ENCODE peak calls at places on chromosomes 13 and 19, in five cellular contexts. U, J, R, N and O are unnamed samples.

GRCh38 chr13:26614721-26615120 is 57.2 kb downstream of the WASF3 start:
- DNase-seq in R (no peak), N (no peak), J (no peak), U (no peak), O (no peak)

GRCh38 chr13:40200273-40200978 is 466.0 kb downstream of the FOXO1 start:
- DNase-seq in U (no peak), R (no peak), N (no peak), J (no peak), O (no peak)

GRCh38 chr13:79548886-79549285 is 67.9 kb downstream of the NDFIP2 start:
- DNase-seq in J (peak), U (no peak), N (no peak), R (no peak), O (peak)

GRCh38 chr19:41597600-41598041 is 21.7 kb downstream of the CEACAM21 start:
- DNase-seq in J (peak), N (no peak), R (peak), U (peak), O (peak)

GRCh38 chr13:31200636-31200970 is 828 bp downstream of the B3GLCT start:
- DNase-seq in N (no peak), J (no peak), R (peak), U (peak), O (peak)

GRCh38 chr13:26531751-26532150 is 25.7 kb upstream of the WASF3 start:
- DNase-seq in U (no peak), R (no peak), J (no peak), N (no peak), O (no peak)

GRCh38 chr13:98847780-98848179 is 95.3 kb upstream of the SLC15A1 start:
- DNase-seq in N (no peak), U (no peak), J (no peak), R (peak), O (no peak)

GRCh38 chr13:53782400-53783030 is 753.9 kb downstream of the OLFM4 start:
- DNase-seq in R (peak), U (peak), J (peak), N (no peak), O (peak)

GRCh38 chr13:110208116-110208515 is 98.8 kb downstream of the COL4A1 start:
- DNase-seq in U (no peak), N (no peak), J (no peak), R (no peak), O (no peak)

GRCh38 chr13:113852536-113853517 is 11.0 kb downstream of the GAS6 start:
- DNase-seq in J (no peak), N (no peak), R (peak), U (no peak), O (no peak)

GRCh38 chr19:4025317-4025716 is 17.8 kb downstream of the PIAS4 start:
- DNase-seq in N (no peak), U (no peak), R (no peak), J (no peak), O (no peak)

GRCh38 chr13:41465215-41465907 is 8.0 kb downstream of the RGCC start:
- DNase-seq in J (peak), U (no peak), R (no peak), N (no peak), O (peak)

GRCh38 chr13:41461527-41462124 is 4.3 kb downstream of the RGCC start:
- DNase-seq in R (no peak), N (no peak), J (no peak), U (no peak), O (no peak)

GRCh38 chr13:41465965-41466364 is 8.6 kb downstream of the RGCC start:
- DNase-seq in J (no peak), U (no peak), N (no peak), R (no peak), O (no peak)

GRCh38 chr13:41462427-41462826 is 5.1 kb downstream of the RGCC start:
- DNase-seq in N (no peak), U (no peak), R (no peak), J (no peak), O (no peak)

DNA sequence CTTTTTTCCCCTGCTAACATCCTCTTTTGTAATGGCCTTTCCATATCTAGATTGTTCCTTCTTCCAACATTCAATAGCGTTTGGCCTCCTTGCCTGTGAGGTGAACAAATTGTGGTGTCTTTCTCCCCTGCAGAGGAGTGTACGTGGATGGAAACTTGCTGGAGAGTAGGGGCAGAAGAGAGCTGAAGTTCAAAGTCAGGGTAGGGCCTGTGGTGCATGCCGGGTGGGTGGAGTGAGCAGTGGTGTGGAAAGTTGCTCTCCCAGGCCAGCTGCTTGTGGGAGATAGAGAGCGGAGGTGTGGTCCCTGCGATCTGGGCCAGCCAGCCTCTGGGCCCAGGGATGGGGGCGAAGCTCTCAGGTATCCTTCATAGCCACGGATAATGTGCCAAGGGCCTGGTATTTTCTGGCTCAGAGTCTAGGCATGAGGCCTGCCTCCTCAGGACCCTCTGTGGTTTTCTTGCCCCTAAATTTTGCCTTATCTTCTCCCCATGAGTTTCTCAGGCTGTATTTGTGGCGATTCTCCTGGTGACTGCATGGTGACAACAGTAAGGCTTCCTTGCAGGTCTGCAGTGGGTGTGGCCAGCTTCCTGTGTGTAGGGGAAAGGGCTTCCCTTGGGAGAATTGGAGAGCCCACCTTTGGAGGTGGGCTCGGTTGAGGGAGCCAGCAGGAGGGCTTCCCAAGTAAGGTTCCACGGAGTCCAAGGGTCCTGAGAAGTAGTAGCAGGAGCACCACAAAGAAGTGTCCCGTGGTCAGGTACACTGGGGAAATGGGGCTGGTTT is 6.7 kb downstream of the RGCC start:
- DNase-seq in R (no peak), J (no peak), N (no peak), U (no peak), O (no peak)
- H2AFZ ChIP-seq in R (no peak), J (no peak), N (no peak), U (no peak), O (no peak)

DNA sequence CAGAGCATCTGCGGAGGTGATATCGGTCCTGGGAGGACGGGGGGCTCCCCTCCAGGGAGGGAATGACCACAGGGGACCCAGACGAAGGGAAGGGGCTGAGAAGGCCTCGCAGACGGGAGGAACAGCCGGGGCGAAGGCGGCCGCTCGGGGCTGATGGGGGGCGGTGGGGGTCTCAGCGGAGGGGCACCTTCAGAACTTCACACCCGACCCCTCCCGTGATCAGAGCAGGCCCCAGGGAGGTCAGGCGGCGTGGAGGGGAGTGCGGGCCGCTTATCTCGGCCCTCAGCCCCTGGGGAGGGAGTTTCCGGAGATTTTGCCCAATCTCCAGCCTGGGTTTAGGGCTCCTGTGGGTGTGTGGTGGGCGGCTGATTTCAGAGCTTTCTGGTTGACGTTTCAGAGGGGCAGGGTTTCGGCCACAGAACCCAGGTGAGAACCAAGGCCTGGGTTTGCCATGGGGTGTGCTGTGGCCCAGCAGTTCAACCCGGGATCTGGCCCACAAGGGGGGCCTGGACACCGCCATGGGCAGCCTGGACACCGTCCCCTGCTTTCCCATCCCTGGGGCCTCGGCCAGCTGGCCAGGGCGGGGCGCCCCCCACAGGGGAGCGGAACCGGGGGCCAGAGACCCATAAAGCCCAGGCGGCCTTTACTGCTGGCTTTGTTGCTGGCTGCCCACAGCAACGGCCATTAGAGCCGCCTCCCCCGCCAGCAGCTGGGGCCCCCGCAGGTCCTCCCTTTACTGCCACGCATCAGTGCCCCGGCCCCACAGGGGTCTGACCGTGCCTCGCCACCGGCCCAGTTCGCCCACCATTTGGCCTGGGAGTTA is 29.0 kb downstream of the ARID3A start:
- DNase-seq in J (no peak), N (no peak), R (no peak), U (no peak), O (peak)
- H2BK15ac ChIP-seq in J (no peak), N (peak), R (no peak), U (peak), O (peak)

DNA sequence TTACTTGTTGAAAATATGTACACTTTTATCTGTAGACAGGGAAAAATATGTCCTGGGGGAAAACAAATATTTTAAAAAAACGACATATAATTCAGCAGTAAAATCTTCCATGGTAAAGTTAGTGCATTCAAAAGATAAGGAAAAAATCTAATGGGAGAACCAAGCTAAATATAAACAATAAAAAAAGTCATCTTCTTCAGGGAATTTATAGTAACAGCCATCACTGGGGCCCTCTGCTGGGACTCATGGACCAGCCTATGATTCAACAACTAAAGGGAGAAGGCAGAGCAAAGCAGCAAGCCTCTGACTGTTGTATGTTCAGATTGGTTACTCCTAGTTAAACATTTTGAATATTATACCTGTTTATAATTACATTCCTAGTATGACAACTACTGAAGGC is 93.0 kb downstream of the ITGBL1 start:
- DNase-seq in J (peak), R (no peak), N (no peak), U (no peak), O (no peak)
- H2AFZ ChIP-seq in J (no peak), R (no peak), N (no peak), U (no peak), O (no peak)

GRCh38 chr19:40141546-40141945 is 49.7 kb upstream of the MAP3K10 start:
- DNase-seq in N (no peak), J (no peak), R (no peak), U (no peak), O (no peak)

GRCh38 chr19:40139533-40140287 is 49.0 kb upstream of the ZNF780A start:
- DNase-seq in R (no peak), J (peak), N (no peak), U (peak), O (peak)

GRCh38 chr19:40133491-40133890 is 42.7 kb upstream of the ZNF780A start:
- DNase-seq in N (no peak), R (no peak), J (no peak), U (no peak), O (no peak)

GRCh38 chr19:40134866-40135265 is 44.1 kb upstream of the ZNF780A start:
- DNase-seq in J (no peak), N (no peak), R (no peak), U (no peak), O (no peak)

DNA sequence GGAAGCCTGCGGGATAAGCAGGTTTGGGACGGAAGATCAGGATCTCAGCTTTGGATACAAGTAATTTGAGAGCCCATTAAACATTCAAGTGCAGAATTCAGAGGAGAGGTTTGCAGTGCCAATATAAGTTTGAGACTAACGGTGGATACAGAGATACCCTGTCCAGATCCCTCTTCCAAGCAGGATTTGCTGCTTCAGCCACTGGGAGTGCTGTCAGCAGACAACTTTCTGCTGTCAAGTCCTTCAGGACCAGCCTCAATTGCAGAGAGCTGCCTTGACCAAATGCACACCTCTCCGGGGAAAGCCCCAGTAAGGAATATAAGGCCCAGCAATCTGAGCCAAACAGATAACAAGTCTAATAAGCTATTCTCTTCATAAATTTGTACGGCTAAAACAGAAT is 46.1 kb upstream of the ZNF780A start:
- DNase-seq in J (no peak), R (no peak), N (no peak), U (no peak), O (no peak)
- H2BK15ac ChIP-seq in J (no peak), R (no peak), N (no peak), U (no peak), O (no peak)

DNA sequence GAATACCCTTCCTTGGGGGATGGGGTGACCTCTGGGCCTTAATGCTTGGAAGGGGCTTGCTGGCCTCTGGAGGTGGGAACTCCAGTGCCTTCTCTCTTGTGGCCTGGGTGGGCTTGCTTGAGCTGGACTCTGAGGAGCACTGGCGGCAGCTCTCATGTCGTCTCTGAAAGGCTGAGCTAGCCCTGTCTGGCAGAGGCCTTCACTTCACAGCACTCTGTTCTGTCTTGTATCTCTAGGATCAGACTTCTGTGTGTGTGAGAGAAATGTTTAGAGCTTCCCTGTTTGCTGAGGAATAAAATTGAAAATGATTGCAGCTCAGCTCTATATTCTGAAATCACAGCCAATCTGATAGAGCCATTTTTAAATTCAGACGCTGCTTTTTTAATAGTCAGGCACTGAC is 185.3 kb downstream of the KCNRG start:
- DNase-seq in U (no peak), N (no peak), J (no peak), R (no peak), O (no peak)
- H2AFZ ChIP-seq in U (peak), N (no peak), J (no peak), R (no peak), O (no peak)

GRCh38 chr19:1864480-1865171 is 1.2 kb upstream of the KLF16 start:
- DNase-seq in U (peak), J (peak), N (no peak), R (peak), O (peak)
- H2BK15ac ChIP-seq in U (peak), J (no peak), N (no peak), R (no peak), O (peak)

DNA sequence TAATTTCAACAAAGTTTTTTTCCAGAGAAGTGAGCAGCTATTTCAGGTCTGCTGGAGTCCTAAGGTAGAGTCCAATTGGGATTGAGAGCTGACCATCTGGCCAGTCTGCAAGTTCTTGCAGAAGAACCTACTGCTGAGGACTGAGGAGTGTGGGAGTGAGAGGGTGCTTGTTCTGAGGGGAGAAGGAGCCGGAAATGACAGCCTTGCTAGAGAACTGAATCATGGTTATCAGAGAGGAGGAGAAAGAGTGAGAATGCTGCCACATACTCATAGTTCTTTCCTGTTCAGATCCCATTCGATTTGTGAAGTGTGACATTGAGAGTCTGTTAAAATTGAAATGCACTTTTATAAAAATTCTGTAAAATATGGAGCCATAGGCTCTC is 350.0 kb downstream of the KCNRG start:
- DNase-seq in R (no peak), N (no peak), J (no peak), U (no peak), O (no peak)
- H2AFZ ChIP-seq in R (no peak), N (no peak), J (no peak), U (no peak), O (no peak)

GRCh38 chr19:45404557-45405434 is at the start of gene PPP1R13L:
- DNase-seq in U (no peak), R (peak), N (no peak), J (peak), O (no peak)

GRCh38 chr19:45403781-45404556 is 900 bp downstream of the PPP1R13L start:
- DNase-seq in N (no peak), U (no peak), R (peak), J (no peak), O (peak)

GRCh38 chr19:45402469-45403070 is 2.3 kb downstream of the PPP1R13L start:
- DNase-seq in U (no peak), R (peak), J (no peak), N (no peak), O (peak)

GRCh38 chr19:45401815-45402468 is 2.9 kb downstream of the PPP1R13L start:
- DNase-seq in R (no peak), U (no peak), N (no peak), J (no peak), O (no peak)

DNA sequence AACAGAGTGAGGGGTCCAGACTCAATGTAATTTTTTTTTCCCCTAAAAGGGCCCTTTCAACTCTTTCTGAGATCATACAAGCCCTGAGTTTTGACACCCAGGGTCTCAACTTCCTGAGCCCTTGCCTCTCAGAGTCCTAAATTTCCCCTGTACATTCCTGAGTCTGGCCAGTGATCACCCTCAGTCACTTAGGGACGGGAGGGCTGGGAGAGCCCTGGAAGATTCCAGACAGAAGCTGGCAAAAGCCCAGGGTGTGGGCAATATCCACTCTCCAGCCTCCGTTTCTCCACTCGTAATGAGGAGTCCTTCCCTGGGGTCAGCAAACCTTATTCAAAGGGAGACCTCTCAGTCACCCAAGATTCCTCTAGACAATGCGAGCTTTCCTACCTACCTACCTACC is 1.6 kb downstream of the PPP1R13L start:
- DNase-seq in N (no peak), R (no peak), J (no peak), U (no peak), O (no peak)
- H2BK15ac ChIP-seq in N (peak), R (no peak), J (peak), U (no peak), O (no peak)